ENCODE peak calls at places on chromosomes 2 and 18, in ten cellular contexts. U, Q, R, O, A, Z, P, T, S and F are unnamed samples.

GRCh38 chr2:228875152-228875875 is 395.8 kb downstream of the PID1 start:
- DNase-seq in Q (no peak), Z (no peak), P (no peak), T (no peak), S (no peak), O (peak; percentile 75), A (no peak), R (peak; percentile 22), U (no peak), F (no peak)

GRCh38 chr2:234423884-234424283 is 73.0 kb downstream of the ARL4C start:
- DNase-seq in O (no peak), U (no peak), R (no peak), S (no peak), A (no peak), Z (no peak), T (no peak), P (no peak), Q (no peak), F (no peak)

GRCh38 chr2:225090746-225091145 is 48.5 kb upstream of the DOCK10 start:
- DNase-seq in O (peak; percentile 59), T (no peak), Q (no peak), R (peak; percentile 55), A (no peak), S (no peak), U (peak; percentile 65), P (no peak), Z (no peak), F (no peak)

GRCh38 chr18:63676526-63676925 is 14.8 kb upstream of the SERPINB3 start:
- DNase-seq in R (no peak), T (no peak), Q (no peak), Z (peak; percentile 51), O (no peak), A (no peak), S (no peak), P (no peak), U (no peak), F (peak; percentile 73)

GRCh38 chr2:112031916-112032582 is 23.0 kb upstream of the TMEM87B start:
- DNase-seq in U (no peak), P (no peak), Q (no peak), O (peak; percentile 77), R (no peak), T (no peak), S (peak; percentile 54), A (no peak), Z (no peak), F (no peak)

GRCh38 chr2:235979753-235980459 is 188.3 kb downstream of the GBX2 start:
- DNase-seq in R (no peak), A (no peak), T (no peak), U (no peak), P (no peak), S (no peak), O (no peak), Q (no peak), Z (no peak), F (no peak)

GRCh38 chr2:202376460-202377307 is 557 bp downstream of the BMPR2 start:
- DNase-seq in P (peak; percentile 47), T (peak; percentile 27), R (peak; percentile 31), O (no peak), Z (peak; percentile 81), Q (no peak), A (no peak), U (peak; percentile 41), S (peak; percentile 33), F (peak; percentile 20)

GRCh38 chr2:1593371-1594205 is 150.7 kb downstream of the PXDN start:
- DNase-seq in S (peak; percentile 52), O (peak; percentile 90), U (peak; percentile 89), A (peak; percentile 74), Q (no peak), P (no peak), T (no peak), R (peak; percentile 78), Z (no peak), F (no peak)

GRCh38 chr2:63975437-63976124 is 43.6 kb downstream of the VPS54 start:
- DNase-seq in Z (no peak), S (no peak), A (no peak), Q (no peak), U (no peak), R (no peak), P (no peak), O (no peak), T (no peak), F (no peak)

GRCh38 chr2:199085201-199085750 is 372.5 kb downstream of the SATB2 start:
- DNase-seq in U (no peak), P (no peak), T (no peak), O (peak; percentile 49), Q (no peak), Z (no peak), A (no peak), S (no peak), R (no peak), F (no peak)

GRCh38 chr2:34534341-34534740 is 935.2 kb upstream of the FAM98A start:
- DNase-seq in R (no peak), T (no peak), U (no peak), Z (no peak), Q (no peak), S (no peak), A (no peak), O (no peak), P (no peak), F (no peak)

GRCh38 chr2:190571666-190572065 is 37.1 kb upstream of the NEMP2 start:
- DNase-seq in Q (no peak), T (no peak), A (no peak), R (no peak), P (peak; percentile 13), S (no peak), U (no peak), O (no peak), Z (no peak), F (peak; percentile 13)

GRCh38 chr2:219522111-219523030 is 8.1 kb downstream of the ASIC4 start:
- DNase-seq in O (peak; percentile 91), U (peak; percentile 64), R (peak; percentile 57), Z (peak; percentile 65), T (peak; percentile 59), Q (no peak), S (peak; percentile 74), P (peak; percentile 60), A (no peak), F (no peak)

GRCh38 chr2:3257166-3257565 is 120.5 kb downstream of the EIPR1 start:
- DNase-seq in A (no peak), T (peak; percentile 60), S (no peak), Q (no peak), R (no peak), P (no peak), Z (no peak), U (peak; percentile 22), O (peak; percentile 36), F (no peak)

GRCh38 chr2:64837925-64838641 is 151.1 kb upstream of the SLC1A4 start:
- DNase-seq in A (no peak), U (no peak), Q (no peak), R (no peak), Z (no peak), P (no peak), O (peak; percentile 41), S (no peak), T (no peak), F (no peak)

GRCh38 chr2:25078171-25079049 is 36.5 kb downstream of the EFR3B start:
- DNase-seq in Z (no peak), S (peak; percentile 79), O (peak; percentile 64), U (peak; percentile 91), T (no peak), P (no peak), R (peak; percentile 25), A (peak; percentile 34), Q (peak; percentile 35), F (peak; percentile 52)

GRCh38 chr2:82675186-82675585 is 1783.9 kb downstream of the SUCLG1 start:
- DNase-seq in R (peak; percentile 24), O (no peak), U (no peak), P (no peak), S (no peak), A (no peak), Q (no peak), T (no peak), Z (peak; percentile 23), F (no peak)

GRCh38 chr2:169569948-169570347 is 3.7 kb downstream of the FASTKD1 start:
- DNase-seq in R (no peak), O (no peak), U (no peak), Z (no peak), P (no peak), S (no peak), T (no peak), A (no peak), Q (no peak), F (no peak)

GRCh38 chr2:156191547-156191946 is 141.0 kb downstream of the NR4A2 start:
- DNase-seq in S (peak; percentile 4), P (no peak), R (no peak), Z (peak; percentile 36), O (no peak), U (no peak), A (no peak), Q (no peak), T (no peak), F (no peak)

GRCh38 chr2:31383471-31384153 is 30.9 kb downstream of the XDH start:
- DNase-seq in P (no peak), T (no peak), O (peak; percentile 50), U (peak; percentile 75), S (no peak), A (no peak), R (no peak), Z (no peak), Q (no peak), F (no peak)

GRCh38 chr2:201779996-201780673 is 598 bp downstream of the ALS2 start:
- DNase-seq in Q (no peak), T (no peak), S (no peak), O (peak; percentile 45), A (peak; percentile 26), R (no peak), P (no peak), U (no peak), Z (peak; percentile 66), F (no peak)